ENCODE peak calls at places on chromosomes 3 and 15, in four cellular contexts. E is AG10803, O is GM10248, C is dorsolateral prefrontal cortex. R is an unnamed sample.

GRCh38 chr15:60374628-60375081 is 23.1 kb downstream of the ANXA2 start:
- DNase-seq in E (peak; percentile 87), O (no peak), C (no peak), R (no peak)

GRCh38 chr3:33315826-33316225 is 38.6 kb downstream of the FBXL2 start:
- DNase-seq in E (peak; percentile 24), O (no peak), C (no peak), R (no peak)

GRCh38 chr3:81470416-81470978 is 290.9 kb downstream of the GBE1 start:
- DNase-seq in E (no peak), O (no peak), C (no peak), R (no peak)

GRCh38 chr3:169594402-169594801 is 69.1 kb downstream of the MECOM start:
- DNase-seq in E (no peak), O (no peak), C (no peak), R (no peak)

GRCh38 chr15:93067649-93068085 is 21.3 kb downstream of the RGMA start:
- DNase-seq in E (no peak), O (no peak), C (no peak), R (no peak)

GRCh38 chr3:155946178-155946577 is 75.7 kb downstream of the GMPS start:
- DNase-seq in E (peak; percentile 86), O (no peak), C (no peak), R (no peak)

GRCh38 chr3:156259896-156260788 is 139.8 kb downstream of the KCNAB1 start:
- DNase-seq in E (no peak), O (no peak), C (no peak), R (no peak)

GRCh38 chr15:57025264-57025939 is 107.0 kb downstream of the TCF12 start:
- DNase-seq in E (peak; percentile 71), O (no peak), C (no peak), R (no peak)

GRCh38 chr3:46649436-46649835 is 37.1 kb downstream of the FAM240A start:
- DNase-seq in E (peak; percentile 27), O (no peak), C (no peak), R (no peak)

GRCh38 chr3:98954806-98955205 is 53.3 kb upstream of the DCBLD2 start:
- DNase-seq in E (peak; percentile 82), O (no peak), C (no peak), R (no peak)

GRCh38 chr15:58551764-58552504 is 120.1 kb downstream of the LIPC start:
- DNase-seq in E (peak; percentile 96), O (no peak), C (no peak), R (no peak)

GRCh38 chr15:101056366-101057334 is 137.5 kb downstream of the LRRK1 start:
- DNase-seq in E (no peak), O (no peak), C (no peak), R (no peak)

GRCh38 chr15:101053261-101053660 is 134.1 kb downstream of the LRRK1 start:
- DNase-seq in E (no peak), O (no peak), C (no peak), R (no peak)

GRCh38 chr15:101054116-101054515 is 135.0 kb downstream of the LRRK1 start:
- DNase-seq in E (no peak), O (no peak), C (no peak), R (no peak)

GRCh38 chr15:101054991-101055390 is 135.8 kb downstream of the LRRK1 start:
- DNase-seq in E (no peak), O (no peak), C (no peak), R (no peak)

GRCh38 chr15:101055411-101055810 is 136.3 kb downstream of the LRRK1 start:
- DNase-seq in E (no peak), O (no peak), C (no peak), R (no peak)
- TF ChIP-seq CTCF in E (no peak), O (no peak), C (no peak), R (no peak)

GRCh38 chr3:8938021-8938420 is 25.3 kb downstream of the RAD18 start:
- DNase-seq in E (peak; percentile 45), O (no peak), C (no peak), R (no peak)
- TF ChIP-seq CTCF in E (peak; percentile 58), O (peak; percentile 26), C (no peak), R (peak; percentile 18)

DNA sequence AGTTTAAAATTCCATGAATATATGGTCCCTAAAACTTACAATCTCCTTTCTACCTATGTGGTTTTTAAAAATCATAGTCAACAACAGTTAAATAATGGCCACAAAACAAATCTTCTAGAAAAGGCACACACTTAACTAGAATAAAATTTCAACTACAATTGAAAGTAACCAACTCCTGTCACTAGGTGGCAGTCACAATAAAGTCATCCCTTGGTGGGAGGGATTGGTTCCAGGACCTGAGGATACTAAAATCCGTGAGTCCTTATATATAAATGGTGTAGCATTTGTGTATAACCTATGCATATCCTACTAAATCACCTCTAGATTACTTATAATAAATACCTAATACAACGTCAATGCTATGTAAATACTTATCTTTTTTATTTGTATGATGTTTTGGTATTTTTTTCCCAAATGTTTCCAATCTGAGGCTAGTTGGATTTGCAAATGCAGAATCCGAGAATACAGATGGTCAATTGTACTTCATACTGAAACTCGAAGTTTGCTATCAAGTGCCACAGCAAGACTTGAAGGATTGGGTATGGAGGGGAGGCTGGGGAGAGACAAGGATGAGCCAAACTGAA is 172.6 kb downstream of the FMN1 start:
- DNase-seq in E (peak; percentile 58), O (peak; percentile 43), C (no peak), R (peak; percentile 42)
- TF ChIP-seq CTCF in E (peak; percentile 80), O (peak; percentile 37), C (peak; percentile 53), R (peak; percentile 66)

GRCh38 chr3:62496509-62496908 is 123.2 kb upstream of the FEZF2 start:
- DNase-seq in E (no peak), O (no peak), C (no peak), R (no peak)

GRCh38 chr3:62497156-62497555 is 123.8 kb upstream of the FEZF2 start:
- DNase-seq in E (no peak), O (no peak), C (no peak), R (no peak)

DNA sequence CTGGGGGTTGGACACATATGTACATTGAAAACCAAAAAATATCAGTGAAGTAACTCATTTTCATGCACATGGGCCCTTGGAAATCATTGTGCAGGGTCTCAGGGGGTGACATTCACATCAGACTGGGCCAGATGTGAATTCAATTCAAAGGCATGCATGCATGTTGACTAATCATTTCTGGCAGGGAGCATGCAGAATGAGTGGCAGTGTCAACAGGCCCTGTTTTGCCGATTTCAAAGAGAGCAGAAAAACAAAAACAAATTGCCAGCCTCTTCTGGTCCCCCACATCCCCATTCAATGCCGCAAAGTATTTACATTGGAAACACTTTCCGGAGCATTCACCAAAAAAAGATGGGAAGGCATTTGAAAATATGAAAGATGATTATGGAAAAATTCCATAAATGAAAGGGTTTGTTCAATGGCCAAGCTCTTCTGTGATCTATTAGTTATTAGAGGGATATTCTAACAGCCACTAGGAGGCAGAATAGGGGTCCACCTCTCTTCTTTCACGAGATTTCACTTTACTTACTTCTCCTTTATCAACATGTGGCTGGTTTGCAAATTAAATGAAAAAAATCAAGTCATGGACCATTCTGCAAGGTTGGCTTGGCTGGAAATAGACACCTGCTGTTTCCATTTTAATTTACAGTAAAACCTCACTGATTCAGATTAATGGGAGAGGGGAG is 119.9 kb upstream of the FEZF2 start:
- DNase-seq in E (no peak), O (no peak), C (no peak), R (no peak)
- TF ChIP-seq CTCF in E (peak; percentile 35), O (no peak), C (no peak), R (no peak)

GRCh38 chr3:181952221-181952620 is 240.5 kb downstream of the SOX2 start:
- DNase-seq in E (peak; percentile 8), O (no peak), C (no peak), R (no peak)

GRCh38 chr3:181947606-181948005 is 235.9 kb downstream of the SOX2 start:
- DNase-seq in E (no peak), O (no peak), C (no peak), R (no peak)

GRCh38 chr3:181943285-181943684 is 231.6 kb downstream of the SOX2 start:
- DNase-seq in E (no peak), O (no peak), C (no peak), R (no peak)

DNA sequence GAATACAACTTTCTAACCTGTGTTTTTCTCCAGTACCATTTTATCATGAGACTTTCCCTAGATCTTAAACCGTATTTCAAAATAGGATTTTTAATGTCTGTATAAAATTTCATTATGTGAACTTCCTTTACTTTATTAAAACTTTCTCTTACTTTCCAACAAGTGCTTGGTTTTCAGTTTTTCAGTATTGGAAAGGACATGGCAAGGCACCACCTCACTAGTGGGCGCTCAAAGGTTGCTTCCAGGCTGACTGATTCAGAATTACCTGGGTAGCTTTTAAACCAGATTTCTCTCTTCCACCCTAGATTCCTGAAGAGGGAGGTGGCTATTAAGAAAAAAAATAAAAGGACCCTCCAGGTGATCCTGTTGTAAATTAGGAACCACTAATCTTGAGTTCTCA is 236.6 kb downstream of the SOX2 start:
- DNase-seq in E (no peak), O (no peak), C (no peak), R (no peak)
- TF ChIP-seq CTCF in E (no peak), O (no peak), C (no peak), R (peak; percentile 55)

GRCh38 chr3:107757140-107757539 is 234.4 kb downstream of the BBX start:
- DNase-seq in E (no peak), O (no peak), C (no peak), R (no peak)

GRCh38 chr3:107756649-107757048 is 233.9 kb downstream of the BBX start:
- DNase-seq in E (peak; percentile 6), O (no peak), C (no peak), R (no peak)

GRCh38 chr3:107753494-107753893 is 230.7 kb downstream of the BBX start:
- DNase-seq in E (peak; percentile 35), O (no peak), C (peak; percentile 15), R (no peak)

GRCh38 chr3:107753988-107754387 is 231.2 kb downstream of the BBX start:
- DNase-seq in E (no peak), O (no peak), C (no peak), R (no peak)

GRCh38 chr3:107752202-107752990 is 229.6 kb downstream of the BBX start:
- DNase-seq in E (peak; percentile 39), O (no peak), C (no peak), R (no peak)
- TF ChIP-seq CTCF in E (peak; percentile 58), O (peak; percentile 23), C (no peak), R (peak; percentile 37)

GRCh38 chr3:194985031-194985578 is 285.9 kb downstream of the XXYLT1 start:
- DNase-seq in E (peak; percentile 82), O (no peak), C (no peak), R (no peak)
- TF ChIP-seq CTCF in E (peak; percentile 42), O (no peak), C (no peak), R (no peak)